ENCODE peak calls at places on chromosomes 3 and 15, in seven cellular contexts. One of them, this sample, is unnamed.

GRCh38 chr15:40893019-40893723 is 1.1 kb upstream of the VPS18 start:
- DNase-seq in NT2/D1: no peak
- DNase-seq in activated T-cell treated with anti-CD3 and anti-CD28 coated beads, Interleukin-2, amount 50 U/mL, for 72 hours: no peak
- DNase-seq in immature natural killer cell: no peak
- DNase-seq in uterus: no peak
- DNase-seq in effector memory CD8-positive, alpha-beta T cell: no peak
- DNase-seq in left cardiac atrium: no peak
- DNase-seq in this sample: no peak

GRCh38 chr15:62125763-62126162 is 39.3 kb downstream of the C2CD4B start:
- DNase-seq in immature natural killer cell: no peak
- DNase-seq in NT2/D1: no peak
- DNase-seq in activated T-cell treated with anti-CD3 and anti-CD28 coated beads, Interleukin-2, amount 50 U/mL, for 72 hours: no peak
- DNase-seq in left cardiac atrium: no peak
- DNase-seq in effector memory CD8-positive, alpha-beta T cell: no peak
- DNase-seq in uterus: no peak
- DNase-seq in this sample: peak; percentile 38

GRCh38 chr15:51751687-51752683 is 588 bp downstream of the TMOD2 start:
- DNase-seq in left cardiac atrium: peak; percentile 42
- DNase-seq in activated T-cell treated with anti-CD3 and anti-CD28 coated beads, Interleukin-2, amount 50 U/mL, for 72 hours: peak; percentile 24
- DNase-seq in uterus: peak; percentile 36
- DNase-seq in immature natural killer cell: no peak
- DNase-seq in NT2/D1: no peak
- DNase-seq in effector memory CD8-positive, alpha-beta T cell: no peak
- DNase-seq in this sample: no peak

GRCh38 chr15:51641490-51642135 is 19.0 kb upstream of the DMXL2 start:
- DNase-seq in immature natural killer cell: no peak
- DNase-seq in NT2/D1: no peak
- DNase-seq in activated T-cell treated with anti-CD3 and anti-CD28 coated beads, Interleukin-2, amount 50 U/mL, for 72 hours: no peak
- DNase-seq in left cardiac atrium: no peak
- DNase-seq in effector memory CD8-positive, alpha-beta T cell: no peak
- DNase-seq in uterus: no peak
- DNase-seq in this sample: no peak

GRCh38 chr3:189981668-189982067 is 139.0 kb downstream of the P3H2 start:
- DNase-seq in uterus: peak; percentile 17
- DNase-seq in NT2/D1: no peak
- DNase-seq in effector memory CD8-positive, alpha-beta T cell: no peak
- DNase-seq in immature natural killer cell: no peak
- DNase-seq in activated T-cell treated with anti-CD3 and anti-CD28 coated beads, Interleukin-2, amount 50 U/mL, for 72 hours: no peak
- DNase-seq in left cardiac atrium: no peak
- DNase-seq in this sample: no peak

GRCh38 chr15:85671156-85671555 is 123.6 kb downstream of the KLHL25 start:
- DNase-seq in immature natural killer cell: no peak
- DNase-seq in activated T-cell treated with anti-CD3 and anti-CD28 coated beads, Interleukin-2, amount 50 U/mL, for 72 hours: no peak
- DNase-seq in NT2/D1: no peak
- DNase-seq in uterus: no peak
- DNase-seq in effector memory CD8-positive, alpha-beta T cell: no peak
- DNase-seq in left cardiac atrium: no peak
- DNase-seq in this sample: no peak

GRCh38 chr15:71443538-71443937 is 328.3 kb downstream of the THSD4 start:
- DNase-seq in uterus: peak; percentile 69
- DNase-seq in activated T-cell treated with anti-CD3 and anti-CD28 coated beads, Interleukin-2, amount 50 U/mL, for 72 hours: peak; percentile 41
- DNase-seq in effector memory CD8-positive, alpha-beta T cell: peak; percentile 23
- DNase-seq in immature natural killer cell: no peak
- DNase-seq in left cardiac atrium: peak; percentile 70
- DNase-seq in NT2/D1: no peak
- DNase-seq in this sample: no peak

GRCh38 chr3:160049570-160049969 is 60.9 kb downstream of the IL12A start:
- DNase-seq in immature natural killer cell: no peak
- DNase-seq in activated T-cell treated with anti-CD3 and anti-CD28 coated beads, Interleukin-2, amount 50 U/mL, for 72 hours: no peak
- DNase-seq in left cardiac atrium: no peak
- DNase-seq in uterus: no peak
- DNase-seq in effector memory CD8-positive, alpha-beta T cell: no peak
- DNase-seq in NT2/D1: no peak
- DNase-seq in this sample: no peak

GRCh38 chr15:64807751-64808222 is 17.7 kb downstream of the PIF1 start:
- DNase-seq in immature natural killer cell: no peak
- DNase-seq in activated T-cell treated with anti-CD3 and anti-CD28 coated beads, Interleukin-2, amount 50 U/mL, for 72 hours: no peak
- DNase-seq in NT2/D1: peak; percentile 87
- DNase-seq in uterus: no peak
- DNase-seq in effector memory CD8-positive, alpha-beta T cell: no peak
- DNase-seq in left cardiac atrium: no peak
- DNase-seq in this sample: no peak

GRCh38 chr3:106734712-106735111 is 642.5 kb upstream of the CCDC54 start:
- DNase-seq in left cardiac atrium: no peak
- DNase-seq in effector memory CD8-positive, alpha-beta T cell: no peak
- DNase-seq in NT2/D1: no peak
- DNase-seq in immature natural killer cell: no peak
- DNase-seq in uterus: no peak
- DNase-seq in activated T-cell treated with anti-CD3 and anti-CD28 coated beads, Interleukin-2, amount 50 U/mL, for 72 hours: no peak
- DNase-seq in this sample: no peak

GRCh38 chr15:101028772-101029438 is 109.7 kb downstream of the LRRK1 start:
- DNase-seq in activated T-cell treated with anti-CD3 and anti-CD28 coated beads, Interleukin-2, amount 50 U/mL, for 72 hours: no peak
- DNase-seq in NT2/D1: no peak
- DNase-seq in effector memory CD8-positive, alpha-beta T cell: no peak
- DNase-seq in uterus: peak; percentile 14
- DNase-seq in immature natural killer cell: no peak
- DNase-seq in left cardiac atrium: no peak
- DNase-seq in this sample: no peak

GRCh38 chr15:74906193-74906449 is 530 bp downstream of the FAM219B start:
- DNase-seq in effector memory CD8-positive, alpha-beta T cell: peak; percentile 21
- DNase-seq in left cardiac atrium: no peak
- DNase-seq in uterus: no peak
- DNase-seq in NT2/D1: no peak
- DNase-seq in immature natural killer cell: no peak
- DNase-seq in activated T-cell treated with anti-CD3 and anti-CD28 coated beads, Interleukin-2, amount 50 U/mL, for 72 hours: no peak
- DNase-seq in this sample: no peak

GRCh38 chr3:98962189-98962930 is 60.9 kb upstream of the DCBLD2 start:
- DNase-seq in activated T-cell treated with anti-CD3 and anti-CD28 coated beads, Interleukin-2, amount 50 U/mL, for 72 hours: no peak
- DNase-seq in uterus: no peak
- DNase-seq in immature natural killer cell: no peak
- DNase-seq in effector memory CD8-positive, alpha-beta T cell: no peak
- DNase-seq in left cardiac atrium: no peak
- DNase-seq in NT2/D1: no peak
- DNase-seq in this sample: peak; percentile 92

GRCh38 chr3:112514527-112515128 is 15.4 kb upstream of the BTLA start:
- DNase-seq in effector memory CD8-positive, alpha-beta T cell: no peak
- DNase-seq in uterus: no peak
- DNase-seq in NT2/D1: no peak
- DNase-seq in immature natural killer cell: no peak
- DNase-seq in activated T-cell treated with anti-CD3 and anti-CD28 coated beads, Interleukin-2, amount 50 U/mL, for 72 hours: peak; percentile 29
- DNase-seq in left cardiac atrium: no peak
- DNase-seq in this sample: no peak

GRCh38 chr3:49410844-49411549 is 779 bp downstream of the RHOA start:
- DNase-seq in uterus: no peak
- DNase-seq in immature natural killer cell: no peak
- DNase-seq in left cardiac atrium: no peak
- DNase-seq in activated T-cell treated with anti-CD3 and anti-CD28 coated beads, Interleukin-2, amount 50 U/mL, for 72 hours: no peak
- DNase-seq in effector memory CD8-positive, alpha-beta T cell: no peak
- DNase-seq in NT2/D1: no peak
- DNase-seq in this sample: no peak

GRCh38 chr3:111603679-111604643 is 8.8 kb upstream of the ZBED2 start:
- DNase-seq in immature natural killer cell: no peak
- DNase-seq in effector memory CD8-positive, alpha-beta T cell: no peak
- DNase-seq in uterus: no peak
- DNase-seq in NT2/D1: no peak
- DNase-seq in left cardiac atrium: no peak
- DNase-seq in activated T-cell treated with anti-CD3 and anti-CD28 coated beads, Interleukin-2, amount 50 U/mL, for 72 hours: peak; percentile 61
- DNase-seq in this sample: no peak

GRCh38 chr3:18058666-18059065 is 316.2 kb upstream of the TBC1D5 start:
- DNase-seq in activated T-cell treated with anti-CD3 and anti-CD28 coated beads, Interleukin-2, amount 50 U/mL, for 72 hours: no peak
- DNase-seq in immature natural killer cell: no peak
- DNase-seq in uterus: no peak
- DNase-seq in effector memory CD8-positive, alpha-beta T cell: no peak
- DNase-seq in NT2/D1: no peak
- DNase-seq in left cardiac atrium: no peak
- DNase-seq in this sample: no peak

GRCh38 chr15:63600001-63600645 is 2.9 kb downstream of the FBXL22 start:
- DNase-seq in NT2/D1: no peak
- DNase-seq in activated T-cell treated with anti-CD3 and anti-CD28 coated beads, Interleukin-2, amount 50 U/mL, for 72 hours: no peak
- DNase-seq in uterus: no peak
- DNase-seq in left cardiac atrium: peak; percentile 57
- DNase-seq in immature natural killer cell: no peak
- DNase-seq in effector memory CD8-positive, alpha-beta T cell: no peak
- DNase-seq in this sample: no peak

GRCh38 chr3:189677667-189678066 is 46.5 kb downstream of the TP63 start:
- DNase-seq in uterus: no peak
- DNase-seq in effector memory CD8-positive, alpha-beta T cell: no peak
- DNase-seq in activated T-cell treated with anti-CD3 and anti-CD28 coated beads, Interleukin-2, amount 50 U/mL, for 72 hours: no peak
- DNase-seq in left cardiac atrium: no peak
- DNase-seq in NT2/D1: no peak
- DNase-seq in immature natural killer cell: no peak
- DNase-seq in this sample: no peak

GRCh38 chr3:172717493-172718088 is 6.7 kb upstream of the NCEH1 start:
- DNase-seq in NT2/D1: no peak
- DNase-seq in uterus: no peak
- DNase-seq in effector memory CD8-positive, alpha-beta T cell: no peak
- DNase-seq in immature natural killer cell: no peak
- DNase-seq in activated T-cell treated with anti-CD3 and anti-CD28 coated beads, Interleukin-2, amount 50 U/mL, for 72 hours: no peak
- DNase-seq in left cardiac atrium: no peak
- DNase-seq in this sample: peak; percentile 22

GRCh38 chr3:23495507-23495906 is 292.4 kb downstream of the UBE2E2 start:
- DNase-seq in activated T-cell treated with anti-CD3 and anti-CD28 coated beads, Interleukin-2, amount 50 U/mL, for 72 hours: no peak
- DNase-seq in NT2/D1: no peak
- DNase-seq in uterus: no peak
- DNase-seq in immature natural killer cell: no peak
- DNase-seq in left cardiac atrium: no peak
- DNase-seq in effector memory CD8-positive, alpha-beta T cell: no peak
- DNase-seq in this sample: no peak